ENCODE peak calls at places on chromosome X, in nine cellular contexts. U, Z, G, E, O, Y, L, V and D are unnamed samples.

GRCh38 chrX:63434206-63434605 is 83.1 kb upstream of the SPIN4 start:
- ATAC-seq in U (no peak), E (no peak), V (no peak), L (peak), O (no peak), G (no peak), Y (no peak), Z (no peak), D (no peak)

GRCh38 chrX:69493766-69494165 is 10.4 kb upstream of the NALF2 start:
- ATAC-seq in L (no peak), O (no peak), U (no peak), Y (peak), E (no peak), Z (no peak), G (no peak), V (no peak), D (no peak)

GRCh38 chrX:13088155-13088485 is 43.7 kb upstream of the FAM9C start:
- ATAC-seq in O (no peak), L (no peak), E (no peak), Y (no peak), G (peak), U (no peak), V (no peak), Z (no peak), D (no peak)

GRCh38 chrX:15142084-15142715 is 127.7 kb downstream of the ASB9 start:
- ATAC-seq in V (peak), E (no peak), O (no peak), L (no peak), G (peak), U (no peak), Y (no peak), Z (no peak), D (peak)

GRCh38 chrX:71581210-71581609 is 3.0 kb downstream of the GCNA start:
- ATAC-seq in V (no peak), O (peak), U (no peak), Y (no peak), E (peak), L (no peak), G (no peak), Z (peak), D (no peak)

GRCh38 chrX:13377537-13377936 is 57.7 kb upstream of the ATXN3L start:
- ATAC-seq in E (peak), O (peak), G (no peak), V (no peak), L (no peak), Z (no peak), U (no peak), Y (no peak), D (no peak)

GRCh38 chrX:72272868-72273267 is 4.2 kb downstream of the RPS4X start:
- ATAC-seq in O (no peak), Z (no peak), V (no peak), L (peak), G (no peak), Y (peak), U (no peak), E (no peak), D (peak)

GRCh38 chrX:46574941-46575381 is 1.4 kb downstream of the CHST7 start:
- ATAC-seq in U (peak), L (no peak), O (peak), Z (peak), G (peak), V (no peak), E (no peak), Y (peak), D (peak)

GRCh38 chrX:81168391-81168790 is 33.3 kb downstream of the HMGN5 start:
- ATAC-seq in U (no peak), Y (no peak), Z (no peak), V (no peak), O (no peak), L (no peak), G (no peak), E (no peak), D (no peak)

GRCh38 chrX:9312922-9313867 is 151.7 kb upstream of the TBL1X start:
- ATAC-seq in V (no peak), Z (no peak), G (peak), U (no peak), O (no peak), L (no peak), Y (peak), E (no peak), D (peak)

GRCh38 chrX:52923781-52924241 is 26.7 kb downstream of the FAM156B start:
- ATAC-seq in U (no peak), Y (peak), L (peak), O (no peak), Z (peak), E (peak), G (no peak), V (no peak), D (no peak)

GRCh38 chrX:2708016-2708415 is 16.9 kb downstream of the CD99 start:
- ATAC-seq in O (no peak), V (no peak), Y (peak), E (no peak), L (peak), U (no peak), Z (no peak), G (no peak), D (peak)

GRCh38 chrX:23699636-23700194 is 32.4 kb downstream of the PRDX4 start:
- ATAC-seq in V (no peak), Y (no peak), L (no peak), U (no peak), Z (no peak), E (no peak), O (peak), G (peak), D (no peak)

GRCh38 chrX:36116222-36116621 is 196.7 kb downstream of the CFAP47 start:
- ATAC-seq in O (no peak), Y (peak), G (no peak), V (no peak), L (no peak), U (no peak), E (no peak), Z (no peak), D (no peak)

GRCh38 chrX:76477352-76477751 is 49.8 kb downstream of the MAGEE1 start:
- ATAC-seq in E (no peak), Y (no peak), V (no peak), U (no peak), O (no peak), L (no peak), Z (no peak), G (no peak), D (no peak)

GRCh38 chrX:150088042-150088441 is 149.8 kb upstream of the EOLA2 start:
- ATAC-seq in Y (no peak), U (no peak), O (no peak), L (no peak), V (no peak), G (no peak), Z (peak), E (no peak), D (no peak)

GRCh38 chrX:57289089-57289488 is 2.6 kb downstream of the FAAH2 start:
- ATAC-seq in Z (no peak), Y (peak), V (no peak), E (no peak), G (no peak), L (peak), U (no peak), O (no peak), D (peak)

GRCh38 chrX:81857192-81857591 is 655.3 kb downstream of the SH3BGRL start:
- ATAC-seq in L (no peak), E (no peak), Z (no peak), G (no peak), Y (no peak), V (no peak), O (no peak), U (no peak), D (no peak)

GRCh38 chrX:50081282-50081955 is 119.4 kb downstream of the AKAP4 start:
- ATAC-seq in U (peak), O (no peak), L (peak), Z (peak), E (peak), G (no peak), Y (no peak), V (peak), D (no peak)

GRCh38 chrX:69051901-69052300 is 113.4 kb downstream of the PJA1 start:
- ATAC-seq in O (no peak), Z (no peak), E (no peak), Y (no peak), U (no peak), G (no peak), V (no peak), L (no peak), D (no peak)

GRCh38 chrX:24100713-24101112 is 46.0 kb downstream of the EIF2S3 start:
- ATAC-seq in U (no peak), O (no peak), E (no peak), G (peak), V (no peak), Y (no peak), L (no peak), Z (no peak), D (peak)

GRCh38 chrX:70453024-70453618 is 8.5 kb downstream of the DLG3 start:
- ATAC-seq in O (no peak), G (no peak), L (no peak), E (no peak), Z (no peak), Y (no peak), V (no peak), U (no peak), D (no peak)

GRCh38 chrX:107171369-107172102 is 34.7 kb downstream of the NUP62CL start:
- ATAC-seq in U (no peak), O (no peak), V (no peak), Y (no peak), E (no peak), L (no peak), Z (no peak), G (no peak), D (peak)

GRCh38 chrX:111568356-111568755 is 56.9 kb downstream of the SERTM2 start:
- ATAC-seq in Y (no peak), L (no peak), U (peak), V (no peak), Z (no peak), O (no peak), G (no peak), E (no peak), D (no peak)